ENCODE peak calls at places on chromosomes 12 and 14, in ten cellular contexts. H, Z, M, F, A, D, O, C, B and U are unnamed samples. For H3K4me1 and H3K36me3, the result is how much of the 10 kb centered on the place peaks cover.

GRCh38 chr12:92602930-92603623 is 99.7 kb upstream of the PLEKHG7 start:
- DNase-seq in H (no peak), Z (no peak), M (no peak), F (no peak), A (no peak), D (no peak), O (no peak), C (no peak), B (no peak), U (no peak)

GRCh38 chr12:108729612-108730336 is 1.5 kb downstream of the CORO1C start:
- DNase-seq in H (no peak), Z (no peak), M (peak), F (no peak), A (no peak), D (peak), O (no peak), C (no peak), B (no peak), U (no peak)

GRCh38 chr12:97276198-97276580 is 186.4 kb upstream of the RMST start:
- DNase-seq in H (no peak), Z (no peak), M (no peak), F (no peak), A (peak), D (no peak), O (no peak), C (no peak), B (no peak), U (no peak)

GRCh38 chr14:62557416-62557815 is 487.8 kb downstream of the KCNH5 start:
- DNase-seq in H (no peak), Z (no peak), M (no peak), F (no peak), A (no peak), D (no peak), O (no peak), C (no peak), B (no peak), U (no peak)

GRCh38 chr14:50756300-50756699 is 74.7 kb downstream of the NIN start:
- DNase-seq in H (no peak), Z (no peak), M (no peak), F (no peak), A (no peak), D (no peak), O (no peak), C (no peak), B (no peak), U (no peak)

GRCh38 chr12:76374395-76375020 is 26.3 kb upstream of the BBS10 start:
- DNase-seq in H (no peak), Z (no peak), M (peak), F (no peak), A (no peak), D (no peak), O (no peak), C (no peak), B (no peak), U (no peak)

GRCh38 chr14:42110167-42110566 is 503.5 kb downstream of the LRFN5 start:
- DNase-seq in H (no peak), Z (no peak), M (peak), F (no peak), A (peak), D (peak), O (no peak), C (no peak), B (no peak), U (no peak)

GRCh38 chr12:52648012-52648550 is 3.9 kb downstream of the KRT2 start:
- DNase-seq in H (no peak), Z (peak), M (no peak), F (no peak), A (no peak), D (no peak), O (no peak), C (no peak), B (no peak), U (no peak)

GRCh38 chr14:103128631-103129300 is 5.5 kb downstream of the TNFAIP2 start:
- DNase-seq in H (no peak), Z (no peak), M (peak), F (no peak), A (no peak), D (no peak), O (no peak), C (no peak), B (no peak), U (no peak)

GRCh38 chr12:11725616-11726015 is 76.1 kb downstream of the ETV6 start:
- DNase-seq in H (no peak), Z (no peak), M (no peak), F (no peak), A (no peak), D (no peak), O (no peak), C (no peak), B (no peak), U (no peak)

GRCh38 chr12:27431185-27431584 is 15.4 kb upstream of the SMCO2 start:
- DNase-seq in H (no peak), Z (no peak), M (no peak), F (no peak), A (no peak), D (no peak), O (no peak), C (no peak), B (no peak), U (no peak)

GRCh38 chr12:88805692-88806091 is 225.4 kb upstream of the KITLG start:
- DNase-seq in H (no peak), Z (no peak), M (no peak), F (no peak), A (peak), D (no peak), O (no peak), C (no peak), B (no peak), U (no peak)

GRCh38 chr12:39188689-39189088 is 254.2 kb downstream of the KIF21A start:
- DNase-seq in H (no peak), Z (no peak), M (no peak), F (no peak), A (no peak), D (no peak), O (no peak), C (no peak), B (no peak), U (no peak)

GRCh38 chr14:61694830-61695694 is at the start of gene HIF1A:
- DNase-seq in H (peak), Z (peak), M (peak), F (peak), A (peak), D (peak), O (peak), C (peak), B (peak), U (peak)

DNA sequence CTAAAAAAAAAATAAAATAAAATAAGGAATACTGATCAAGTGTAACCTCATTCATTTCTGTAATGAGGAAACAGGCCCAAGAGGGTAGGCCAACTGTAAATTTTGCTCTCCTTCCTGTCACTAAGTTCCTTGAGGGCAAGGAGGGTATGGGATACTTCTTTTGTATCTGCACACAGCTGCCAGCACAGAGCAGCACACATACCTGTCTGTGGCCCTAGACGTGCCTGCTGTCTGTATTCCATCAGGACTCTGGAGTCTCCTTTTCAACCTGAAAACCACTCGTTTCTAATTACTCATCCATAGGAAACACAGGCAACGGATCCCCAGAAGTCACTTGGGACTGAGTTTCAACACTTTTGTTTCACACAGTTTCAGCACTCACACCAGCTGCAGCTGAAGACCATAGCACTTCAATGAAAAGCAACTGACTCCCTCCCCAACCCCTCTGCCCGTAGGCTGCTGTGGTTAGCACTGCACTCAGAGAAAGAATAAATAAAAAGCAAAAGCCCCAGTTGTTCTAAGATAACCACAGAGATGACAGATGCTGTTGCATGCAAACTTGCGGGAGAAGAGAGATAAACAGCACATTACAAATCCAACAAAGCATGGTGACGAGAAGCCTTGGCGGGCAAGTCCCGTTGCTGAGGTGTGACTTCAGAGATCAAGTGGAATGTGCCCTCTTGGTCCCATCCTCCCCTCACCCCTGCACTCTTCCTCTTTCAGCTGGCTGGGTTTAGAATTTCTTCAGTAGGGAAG is 24.9 kb downstream of the CRACR2A start:
- DNase-seq in H (no peak), Z (no peak), M (no peak), F (no peak), A (peak), D (peak), O (no peak), C (no peak), B (no peak), U (no peak)
- H3K4me1 ChIP-seq in H (under half), Z (under half), M (under half), F (under half), A (under half), D (under half), O (under half), C (under half), B (under half), U (under half)

GRCh38 chr14:52000631-52001030 is 11.3 kb downstream of the RTRAF start:
- DNase-seq in H (no peak), Z (no peak), M (no peak), F (no peak), A (no peak), D (no peak), O (no peak), C (no peak), B (no peak), U (no peak)
- H3K36me3 ChIP-seq in H (under half), Z (half or more), M (under half), F (half or more), A (half or more), D (under half), O (under half), C (half or more), B (under half), U (under half)

GRCh38 chr12:65867428-65867827 is 43.1 kb downstream of the HMGA2 start:
- DNase-seq in H (no peak), Z (no peak), M (peak), F (no peak), A (no peak), D (peak), O (no peak), C (no peak), B (no peak), U (no peak)
- H3K4me1 ChIP-seq in H (under half), Z (under half), M (under half), F (half or more), A (under half), D (under half), O (under half), C (under half), B (under half), U (under half)

GRCh38 chr12:109947511-109947910 is 47.4 kb downstream of the TCHP start:
- DNase-seq in H (no peak), Z (no peak), M (peak), F (no peak), A (no peak), D (peak), O (no peak), C (no peak), B (no peak), U (no peak)
- H3K36me3 ChIP-seq in H (under half), Z (under half), M (under half), F (under half), A (under half), D (under half), O (under half), C (under half), B (under half), U (under half)

DNA sequence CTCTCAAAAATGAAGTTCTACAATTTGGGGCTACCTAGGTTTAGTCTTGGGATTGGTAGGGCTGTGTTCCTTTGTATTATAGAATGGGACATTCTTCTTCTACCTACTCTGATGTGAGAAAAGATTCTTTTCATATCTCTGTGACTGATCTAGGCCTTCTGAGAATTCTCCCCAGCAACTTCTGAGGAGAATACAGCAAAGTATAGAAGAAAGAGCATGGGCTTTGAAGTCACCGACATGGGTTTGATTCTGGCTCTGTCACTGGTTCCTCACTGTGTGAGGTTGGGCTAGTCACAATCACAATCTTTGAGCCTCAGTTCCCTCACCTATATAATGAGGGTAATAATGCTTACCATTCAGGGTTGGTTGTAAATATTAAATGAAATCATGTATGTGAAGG is 5.0 kb downstream of the ATN1 start:
- DNase-seq in H (no peak), Z (no peak), M (no peak), F (no peak), A (no peak), D (no peak), O (no peak), C (no peak), B (no peak), U (no peak)
- H3K4me1 ChIP-seq in H (half or more), Z (under half), M (under half), F (under half), A (under half), D (under half), O (under half), C (half or more), B (under half), U (under half)

GRCh38 chr12:100528044-100528443 is 45.4 kb upstream of the GAS2L3 start:
- DNase-seq in H (no peak), Z (no peak), M (no peak), F (no peak), A (no peak), D (no peak), O (no peak), C (no peak), B (no peak), U (no peak)
- H3K36me3 ChIP-seq in H (under half), Z (under half), M (under half), F (under half), A (under half), D (under half), O (under half), C (under half), B (under half), U (under half)

GRCh38 chr12:1934831-1935230 is 16.4 kb upstream of the CACNA2D4 start:
- DNase-seq in H (peak), Z (no peak), M (no peak), F (no peak), A (no peak), D (no peak), O (no peak), C (no peak), B (no peak), U (peak)
- H3K4me1 ChIP-seq in H (half or more), Z (under half), M (under half), F (under half), A (under half), D (under half), O (under half), C (half or more), B (under half), U (under half)

DNA sequence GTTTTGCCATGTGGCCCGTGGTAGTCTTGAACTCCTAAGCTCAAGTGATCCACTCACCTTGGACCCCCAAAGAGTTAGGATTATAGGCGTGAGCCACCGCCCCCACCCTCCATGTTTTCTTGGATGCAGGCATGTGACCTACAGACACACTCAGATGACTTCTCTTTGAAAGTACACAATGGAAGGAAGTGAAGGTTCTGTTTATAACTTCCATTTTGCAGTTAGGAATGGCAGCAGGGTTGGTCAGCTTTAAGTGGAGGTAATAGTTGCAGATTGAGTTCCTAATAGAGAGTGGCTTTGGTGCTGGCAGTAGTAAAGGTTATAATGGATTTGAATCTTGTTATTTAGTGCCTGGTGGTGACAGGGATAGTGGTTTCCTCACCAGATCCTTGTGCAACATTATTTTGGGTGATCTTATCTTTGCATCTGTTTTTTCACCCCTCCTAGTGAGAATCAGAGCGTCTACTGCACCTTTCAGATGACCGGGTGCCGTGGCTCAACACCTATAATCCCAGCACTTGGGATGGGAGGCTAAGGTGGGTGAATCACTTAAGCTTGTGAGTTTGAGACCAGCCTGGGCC is 15.3 kb downstream of the LARP4 start:
- DNase-seq in H (no peak), Z (no peak), M (no peak), F (no peak), A (no peak), D (no peak), O (no peak), C (no peak), B (no peak), U (no peak)
- H3K36me3 ChIP-seq in H (under half), Z (under half), M (under half), F (under half), A (under half), D (under half), O (under half), C (under half), B (under half), U (under half)